ENCODE peak calls at places on chromosomes 7 and 10, in seven cellular contexts. D is activated CD4-positive, alpha-beta T cell treated with anti-CD3 and anti-CD28 coated beads, Interleukin-2, amount 10 ng/mL, durations not matched to agents 7 days and 5 days; C is left cardiac atrium; T is memory B cell; B is H7; R is neural crest cell; F is posterior cingulate gyrus. G is an unnamed sample.

GRCh38 chr10:126224967-126225671 is 163.2 kb downstream of the ADAM12 start:
- DNase-seq in T (no peak), R (no peak), D (no peak), F (no peak), B (no peak), C (no peak), G (no peak)

GRCh38 chr10:118926441-118926840 is 103.1 kb upstream of the NANOS1 start:
- DNase-seq in C (no peak), D (no peak), B (no peak), F (no peak), T (no peak), R (no peak), G (no peak)

GRCh38 chr7:33650828-33651227 is 254.5 kb upstream of the BMPER start:
- DNase-seq in B (no peak), T (no peak), C (no peak), D (no peak), F (no peak), R (no peak), G (no peak)

GRCh38 chr7:131556055-131556911 is at the start of gene PODXL:
- DNase-seq in F (peak; percentile 45), D (peak; percentile 67), T (peak; percentile 44), B (peak; percentile 99), R (peak; percentile 55), C (peak; percentile 84), G (peak; percentile 73)

GRCh38 chr10:72259491-72260214 is 14.1 kb upstream of the DDIT4 start:
- DNase-seq in C (no peak), T (no peak), B (no peak), F (no peak), R (no peak), D (no peak), G (no peak)

GRCh38 chr10:125283191-125283590 is 122.8 kb upstream of the CTBP2 start:
- DNase-seq in C (no peak), F (no peak), B (no peak), T (no peak), R (no peak), D (no peak), G (no peak)

GRCh38 chr7:100465702-100466311 is 1.7 kb upstream of the SPACDR start:
- DNase-seq in F (peak; percentile 85), C (peak; percentile 80), R (no peak), D (no peak), B (peak; percentile 97), T (no peak), G (no peak)

GRCh38 chr7:158979023-158979529 is 122.7 kb downstream of the DYNC2I1 start:
- DNase-seq in D (no peak), C (no peak), B (no peak), F (no peak), R (no peak), T (no peak), G (no peak)

GRCh38 chr10:53108317-53108934 is 335.8 kb upstream of the MBL2 start:
- DNase-seq in R (no peak), T (no peak), F (no peak), D (no peak), B (no peak), C (no peak), G (no peak)

GRCh38 chr7:106433377-106433776 is 148.6 kb upstream of the NAMPT start:
- DNase-seq in B (no peak), F (no peak), R (no peak), T (no peak), D (no peak), C (no peak), G (no peak)

GRCh38 chr7:27106906-27107250 is 4.4 kb upstream of the HOXA2 start:
- DNase-seq in F (no peak), R (no peak), T (no peak), D (no peak), B (no peak), C (no peak), G (no peak)

GRCh38 chr10:34351161-34351560 is 463.9 kb downstream of the PARD3 start:
- DNase-seq in R (no peak), T (no peak), D (no peak), F (no peak), C (no peak), B (no peak), G (no peak)

G was measured in activated CD4-positive, alpha-beta memory T cell treated with anti-CD3 and anti-CD28 coated beads, Interleukin-2, amount 10 ng/mL, durations not matched to agents 7 days and 5 days.